ENCODE peak calls at places on chromosomes 3 and 15, in nine cellular contexts. One of them, this sample, is unnamed.

GRCh38 chr3:144189044-144189443 is 217.4 kb downstream of the DIPK2A start:
- DNase-seq in EL: peak; percentile 41
- DNase-seq in CD8-positive, alpha-beta memory T cell: no peak
- DNase-seq in AG08396: peak; percentile 8
- DNase-seq in cardiac muscle cell: no peak
- DNase-seq in HS-27A: peak; percentile 45
- DNase-seq in right lobe of liver: no peak
- DNase-seq in activated T-helper 1 cell treated with Interleukin-2 at 50 U/mL for 16 hours: no peak
- DNase-seq in HCT116: no peak
- DNase-seq in this sample: no peak

GRCh38 chr15:82263350-82263749 is 732 bp downstream of the SAXO2 start:
- DNase-seq in right lobe of liver: no peak
- DNase-seq in cardiac muscle cell: no peak
- DNase-seq in HCT116: no peak
- DNase-seq in EL: no peak
- DNase-seq in HS-27A: no peak
- DNase-seq in CD8-positive, alpha-beta memory T cell: no peak
- DNase-seq in AG08396: no peak
- DNase-seq in activated T-helper 1 cell treated with Interleukin-2 at 50 U/mL for 16 hours: no peak
- DNase-seq in this sample: no peak

GRCh38 chr15:77027697-77028450 is 32.9 kb downstream of the PSTPIP1 start:
- DNase-seq in HCT116: no peak
- DNase-seq in AG08396: no peak
- DNase-seq in right lobe of liver: peak; percentile 45
- DNase-seq in EL: peak; percentile 23
- DNase-seq in HS-27A: no peak
- DNase-seq in CD8-positive, alpha-beta memory T cell: peak; percentile 32
- DNase-seq in cardiac muscle cell: peak; percentile 37
- DNase-seq in activated T-helper 1 cell treated with Interleukin-2 at 50 U/mL for 16 hours: no peak
- DNase-seq in this sample: peak; percentile 96

GRCh38 chr15:82838096-82838735 is 28.8 kb downstream of the WHAMM start:
- DNase-seq in cardiac muscle cell: no peak
- DNase-seq in CD8-positive, alpha-beta memory T cell: no peak
- DNase-seq in EL: no peak
- DNase-seq in right lobe of liver: no peak
- DNase-seq in HCT116: no peak
- DNase-seq in activated T-helper 1 cell treated with Interleukin-2 at 50 U/mL for 16 hours: no peak
- DNase-seq in HS-27A: no peak
- DNase-seq in AG08396: no peak
- DNase-seq in this sample: no peak

GRCh38 chr15:60757831-60758570 is 279.1 kb upstream of the ICE2 start:
- DNase-seq in HCT116: no peak
- DNase-seq in CD8-positive, alpha-beta memory T cell: no peak
- DNase-seq in cardiac muscle cell: peak; percentile 10
- DNase-seq in HS-27A: no peak
- DNase-seq in activated T-helper 1 cell treated with Interleukin-2 at 50 U/mL for 16 hours: no peak
- DNase-seq in EL: no peak
- DNase-seq in AG08396: no peak
- DNase-seq in right lobe of liver: peak; percentile 82
- DNase-seq in this sample: no peak

GRCh38 chr3:32613183-32613582 is 42.5 kb upstream of the DYNC1LI1 start:
- DNase-seq in EL: no peak
- DNase-seq in CD8-positive, alpha-beta memory T cell: no peak
- DNase-seq in AG08396: no peak
- DNase-seq in HS-27A: no peak
- DNase-seq in HCT116: no peak
- DNase-seq in right lobe of liver: no peak
- DNase-seq in activated T-helper 1 cell treated with Interleukin-2 at 50 U/mL for 16 hours: no peak
- DNase-seq in cardiac muscle cell: no peak
- DNase-seq in this sample: no peak

GRCh38 chr15:63389902-63390301 is 8.3 kb upstream of the CA12 start:
- DNase-seq in HCT116: peak; percentile 34
- DNase-seq in AG08396: no peak
- DNase-seq in EL: no peak
- DNase-seq in right lobe of liver: peak; percentile 85
- DNase-seq in HS-27A: no peak
- DNase-seq in CD8-positive, alpha-beta memory T cell: no peak
- DNase-seq in cardiac muscle cell: no peak
- DNase-seq in activated T-helper 1 cell treated with Interleukin-2 at 50 U/mL for 16 hours: no peak
- DNase-seq in this sample: no peak

GRCh38 chr15:75673426-75674247 is 25.9 kb downstream of the SNX33 start:
- DNase-seq in activated T-helper 1 cell treated with Interleukin-2 at 50 U/mL for 16 hours: no peak
- DNase-seq in AG08396: peak; percentile 81
- DNase-seq in EL: peak; percentile 89
- DNase-seq in CD8-positive, alpha-beta memory T cell: no peak
- DNase-seq in right lobe of liver: no peak
- DNase-seq in cardiac muscle cell: peak; percentile 92
- DNase-seq in HS-27A: no peak
- DNase-seq in HCT116: no peak
- DNase-seq in this sample: no peak

GRCh38 chr3:79184226-79184625 is 583.6 kb downstream of the ROBO1 start:
- DNase-seq in cardiac muscle cell: no peak
- DNase-seq in AG08396: no peak
- DNase-seq in HCT116: no peak
- DNase-seq in HS-27A: no peak
- DNase-seq in EL: no peak
- DNase-seq in right lobe of liver: no peak
- DNase-seq in activated T-helper 1 cell treated with Interleukin-2 at 50 U/mL for 16 hours: no peak
- DNase-seq in CD8-positive, alpha-beta memory T cell: no peak
- DNase-seq in this sample: no peak

GRCh38 chr3:110624571-110624970 is 447.0 kb upstream of the NECTIN3 start:
- DNase-seq in activated T-helper 1 cell treated with Interleukin-2 at 50 U/mL for 16 hours: no peak
- DNase-seq in CD8-positive, alpha-beta memory T cell: no peak
- DNase-seq in AG08396: no peak
- DNase-seq in right lobe of liver: no peak
- DNase-seq in HCT116: no peak
- DNase-seq in cardiac muscle cell: peak; percentile 26
- DNase-seq in EL: peak; percentile 8
- DNase-seq in HS-27A: no peak
- DNase-seq in this sample: no peak

GRCh38 chr15:68479870-68480269 is 47.9 kb upstream of the ITGA11 start:
- DNase-seq in CD8-positive, alpha-beta memory T cell: no peak
- DNase-seq in activated T-helper 1 cell treated with Interleukin-2 at 50 U/mL for 16 hours: no peak
- DNase-seq in EL: no peak
- DNase-seq in HS-27A: no peak
- DNase-seq in cardiac muscle cell: no peak
- DNase-seq in right lobe of liver: no peak
- DNase-seq in AG08396: no peak
- DNase-seq in HCT116: no peak
- DNase-seq in this sample: no peak

GRCh38 chr3:44896449-44896848 is 22.0 kb downstream of the TGM4 start:
- DNase-seq in AG08396: no peak
- DNase-seq in EL: no peak
- DNase-seq in right lobe of liver: no peak
- DNase-seq in activated T-helper 1 cell treated with Interleukin-2 at 50 U/mL for 16 hours: no peak
- DNase-seq in HCT116: no peak
- DNase-seq in cardiac muscle cell: no peak
- DNase-seq in CD8-positive, alpha-beta memory T cell: no peak
- DNase-seq in HS-27A: no peak
- DNase-seq in this sample: no peak

GRCh38 chr3:134471521-134472193 is 14.1 kb downstream of the ANAPC13 start:
- DNase-seq in right lobe of liver: no peak
- DNase-seq in cardiac muscle cell: peak; percentile 60
- DNase-seq in AG08396: no peak
- DNase-seq in HS-27A: no peak
- DNase-seq in EL: peak; percentile 83
- DNase-seq in activated T-helper 1 cell treated with Interleukin-2 at 50 U/mL for 16 hours: no peak
- DNase-seq in CD8-positive, alpha-beta memory T cell: no peak
- DNase-seq in HCT116: no peak
- DNase-seq in this sample: no peak

GRCh38 chr15:86555939-86556725 is 476.5 kb downstream of the AGBL1 start:
- DNase-seq in right lobe of liver: no peak
- DNase-seq in activated T-helper 1 cell treated with Interleukin-2 at 50 U/mL for 16 hours: no peak
- DNase-seq in HCT116: no peak
- DNase-seq in AG08396: no peak
- DNase-seq in EL: no peak
- DNase-seq in HS-27A: no peak
- DNase-seq in cardiac muscle cell: no peak
- DNase-seq in CD8-positive, alpha-beta memory T cell: no peak
- DNase-seq in this sample: no peak

GRCh38 chr15:69902414-69903062 is 195.2 kb downstream of the TLE3 start:
- DNase-seq in activated T-helper 1 cell treated with Interleukin-2 at 50 U/mL for 16 hours: no peak
- DNase-seq in right lobe of liver: no peak
- DNase-seq in AG08396: no peak
- DNase-seq in HCT116: no peak
- DNase-seq in HS-27A: no peak
- DNase-seq in cardiac muscle cell: no peak
- DNase-seq in CD8-positive, alpha-beta memory T cell: no peak
- DNase-seq in EL: no peak
- DNase-seq in this sample: no peak

GRCh38 chr15:80693682-80694623 is 1.2 kb upstream of the ABHD17C start:
- DNase-seq in CD8-positive, alpha-beta memory T cell: no peak
- DNase-seq in HCT116: no peak
- DNase-seq in EL: no peak
- DNase-seq in AG08396: peak; percentile 38
- DNase-seq in HS-27A: no peak
- DNase-seq in right lobe of liver: no peak
- DNase-seq in cardiac muscle cell: no peak
- DNase-seq in activated T-helper 1 cell treated with Interleukin-2 at 50 U/mL for 16 hours: no peak
- DNase-seq in this sample: no peak

GRCh38 chr15:31373096-31373865 is 46.6 kb downstream of the KLF13 start:
- DNase-seq in CD8-positive, alpha-beta memory T cell: no peak
- DNase-seq in cardiac muscle cell: no peak
- DNase-seq in activated T-helper 1 cell treated with Interleukin-2 at 50 U/mL for 16 hours: no peak
- DNase-seq in right lobe of liver: no peak
- DNase-seq in HS-27A: no peak
- DNase-seq in HCT116: no peak
- DNase-seq in AG08396: no peak
- DNase-seq in EL: no peak
- DNase-seq in this sample: peak; percentile 40

GRCh38 chr3:128956440-128956839 is 37.4 kb downstream of the CFAP92 start:
- DNase-seq in AG08396: no peak
- DNase-seq in HCT116: no peak
- DNase-seq in cardiac muscle cell: no peak
- DNase-seq in EL: no peak
- DNase-seq in activated T-helper 1 cell treated with Interleukin-2 at 50 U/mL for 16 hours: no peak
- DNase-seq in HS-27A: no peak
- DNase-seq in right lobe of liver: no peak
- DNase-seq in CD8-positive, alpha-beta memory T cell: no peak
- DNase-seq in this sample: no peak